ENCODE peak calls at places on chromosomes 2 and 18, in ten cellular contexts. Y is stimulated activated CD4-positive, alpha-beta T cell treated with anti-CD3 and anti-CD28 coated beads, Interleukin-4, amount 100 ng/mL, for 24 hours; V is ELR; P is CD8-positive, alpha-beta memory T cell; N is hypothalamus; Z is amniotic epithelial cell; T is frontal cortex; D is activated naive CD8-positive, alpha-beta T cell treated with anti-CD3 and anti-CD28 coated beads, Interleukin-2, amount 10 ng/mL, durations not matched to agents 7 days and 5 days; R is NCI-H446 treated with DMSO at 0.1 percent for 48 hours; L is AG08396. X is an unnamed sample.

GRCh38 chr2:107992069-107992468 is 5.7 kb downstream of the SLC5A7 start:
- DNase-seq in Y (no peak), V (no peak), P (no peak), N (no peak), Z (no peak), T (no peak), D (no peak), R (no peak), L (no peak), X (no peak)

GRCh38 chr2:73931531-73932500 is 5.1 kb downstream of the DGUOK start:
- DNase-seq in Y (peak), V (peak), P (no peak), N (no peak), Z (peak), T (no peak), D (no peak), R (no peak), L (peak), X (no peak)

GRCh38 chr18:58230438-58231179 is 186.6 kb downstream of the NEDD4L start:
- DNase-seq in Y (no peak), V (peak), P (no peak), N (no peak), Z (peak), T (no peak), D (no peak), R (no peak), L (no peak), X (no peak)

GRCh38 chr2:56313541-56313940 is 129.8 kb downstream of the CCDC85A start:
- DNase-seq in Y (no peak), V (no peak), P (no peak), N (no peak), Z (no peak), T (no peak), D (no peak), R (peak), L (no peak), X (no peak)

GRCh38 chr18:62442391-62442790 is 80.4 kb upstream of the ZCCHC2 start:
- DNase-seq in Y (no peak), V (no peak), P (no peak), N (no peak), Z (no peak), T (no peak), D (no peak), R (no peak), L (no peak), X (no peak)

GRCh38 chr2:66839551-66840320 is 404.8 kb downstream of the MEIS1 start:
- DNase-seq in Y (no peak), V (peak), P (no peak), N (no peak), Z (peak), T (no peak), D (no peak), R (no peak), L (peak), X (no peak)

GRCh38 chr18:63025251-63025710 is 294.3 kb downstream of the BCL2 start:
- DNase-seq in Y (no peak), V (peak), P (no peak), N (no peak), Z (peak), T (no peak), D (no peak), R (no peak), L (no peak), X (no peak)

GRCh38 chr18:75101916-75102315 is 107.0 kb downstream of the PTGR3 start:
- DNase-seq in Y (no peak), V (no peak), P (no peak), N (no peak), Z (no peak), T (no peak), D (no peak), R (no peak), L (no peak), X (no peak)

GRCh38 chr2:222424729-222425671 is 657 bp downstream of the SGPP2 start:
- DNase-seq in Y (peak), V (no peak), P (peak), N (no peak), Z (no peak), T (peak), D (peak), R (no peak), L (no peak), X (peak)

GRCh38 chr2:8159966-8160603 is 521.8 kb upstream of the ID2 start:
- DNase-seq in Y (no peak), V (no peak), P (no peak), N (no peak), Z (no peak), T (no peak), D (no peak), R (no peak), L (no peak), X (no peak)

GRCh38 chr2:238847841-238848565 is at the start of gene TWIST2:
- DNase-seq in Y (no peak), V (peak), P (no peak), N (no peak), Z (peak), T (peak), D (no peak), R (no peak), L (peak), X (no peak)

GRCh38 chr2:37641582-37642111 is 29.8 kb downstream of the CDC42EP3 start:
- DNase-seq in Y (no peak), V (peak), P (no peak), N (no peak), Z (peak), T (no peak), D (no peak), R (peak), L (peak), X (no peak)

GRCh38 chr2:133760366-133760765 is 192.1 kb upstream of the NCKAP5 start:
- DNase-seq in Y (no peak), V (peak), P (no peak), N (no peak), Z (peak), T (no peak), D (no peak), R (no peak), L (peak), X (no peak)

GRCh38 chr2:72115361-72116080 is 32.1 kb downstream of the CYP26B1 start:
- DNase-seq in Y (no peak), V (peak), P (no peak), N (peak), Z (peak), T (no peak), D (no peak), R (peak), L (peak), X (no peak)

GRCh38 chr2:199484927-199485326 is 27.2 kb upstream of the SATB2 start:
- DNase-seq in Y (no peak), V (peak), P (no peak), N (no peak), Z (no peak), T (no peak), D (no peak), R (no peak), L (no peak), X (no peak)

GRCh38 chr18:2139676-2140075 is 431.6 kb downstream of the METTL4 start:
- DNase-seq in Y (no peak), V (peak), P (no peak), N (no peak), Z (peak), T (no peak), D (no peak), R (no peak), L (peak), X (no peak)

GRCh38 chr2:172900871-172901270 is 165.2 kb downstream of the RAPGEF4 start:
- DNase-seq in Y (no peak), V (no peak), P (no peak), N (no peak), Z (no peak), T (no peak), D (no peak), R (no peak), L (no peak), X (no peak)

GRCh38 chr2:23698733-23699391 is 228.1 kb downstream of the ATAD2B start:
- DNase-seq in Y (no peak), V (no peak), P (no peak), N (no peak), Z (no peak), T (no peak), D (no peak), R (peak), L (peak), X (no peak)

GRCh38 chr2:229089806-229090205 is 181.3 kb downstream of the PID1 start:
- DNase-seq in Y (no peak), V (no peak), P (no peak), N (no peak), Z (no peak), T (no peak), D (no peak), R (no peak), L (no peak), X (no peak)

GRCh38 chr2:168054657-168055056 is 192.7 kb downstream of the STK39 start:
- DNase-seq in Y (no peak), V (no peak), P (no peak), N (no peak), Z (no peak), T (no peak), D (no peak), R (no peak), L (no peak), X (no peak)

GRCh38 chr2:234308814-234309195 is 188.1 kb downstream of the ARL4C start:
- DNase-seq in Y (peak), V (peak), P (peak), N (no peak), Z (no peak), T (no peak), D (no peak), R (no peak), L (no peak), X (peak)

GRCh38 chr2:64876137-64876647 is 113.0 kb upstream of the SLC1A4 start:
- DNase-seq in Y (no peak), V (peak), P (no peak), N (no peak), Z (peak), T (no peak), D (no peak), R (no peak), L (peak), X (no peak)

X was measured in effector memory CD4-positive, alpha-beta T cell.